ENCODE peak calls at places on chromosomes 5 and 9, in nine cellular contexts. L, R, V, S, F, B, T, Y and P are unnamed samples.

GRCh38 chr9:127791085-127791484 is 5.3 kb downstream of the CDK9 start:
- DNase-seq in L (no peak), R (no peak), V (no peak), S (no peak), F (no peak), B (no peak), T (no peak), Y (no peak), P (no peak)

GRCh38 chr9:109119439-109120203 is at the start of gene TMEM245:
- DNase-seq in L (peak; percentile 94), R (peak; percentile 99), V (peak; percentile 99), S (peak; percentile 99), F (peak; percentile 99), B (peak; percentile 99), T (peak; percentile 96), Y (peak; percentile 85), P (peak; percentile 96)

GRCh38 chr5:157613385-157614245 is 38.0 kb upstream of the ADAM19 start:
- DNase-seq in L (no peak), R (no peak), V (no peak), S (peak; percentile 30), F (no peak), B (no peak), T (no peak), Y (no peak), P (no peak)

GRCh38 chr5:141529002-141529401 is 40.1 kb downstream of the PCDHGC5 start:
- DNase-seq in L (no peak), R (no peak), V (peak; percentile 22), S (no peak), F (no peak), B (no peak), T (no peak), Y (no peak), P (no peak)

GRCh38 chr5:180703912-180704311 is 35.9 kb downstream of the OR2Y1 start:
- DNase-seq in L (no peak), R (no peak), V (no peak), S (no peak), F (no peak), B (no peak), T (no peak), Y (no peak), P (no peak)

GRCh38 chr5:68325065-68325580 is 109.6 kb downstream of the PIK3R1 start:
- DNase-seq in L (no peak), R (no peak), V (no peak), S (no peak), F (no peak), B (no peak), T (no peak), Y (no peak), P (no peak)

GRCh38 chr5:168328804-168329203 is 37.4 kb downstream of the WWC1 start:
- DNase-seq in L (no peak), R (peak; percentile 46), V (peak; percentile 5), S (peak; percentile 7), F (no peak), B (no peak), T (no peak), Y (no peak), P (no peak)

GRCh38 chr5:150700600-150701377 is at the start of gene RBM22:
- DNase-seq in L (peak; percentile 85), R (peak; percentile 95), V (peak; percentile 93), S (peak; percentile 91), F (peak; percentile 89), B (peak; percentile 59), T (peak; percentile 79), Y (peak; percentile 84), P (peak; percentile 65)

GRCh38 chr9:75239176-75239575 is 150.9 kb downstream of the OSTF1 start:
- DNase-seq in L (no peak), R (no peak), V (no peak), S (peak; percentile 55), F (no peak), B (peak; percentile 12), T (peak; percentile 16), Y (no peak), P (no peak)